ENCODE peak calls at places on chromosomes 16 and 17, in four cellular contexts. One of them, this sample, is unnamed.

GRCh38 chr16:2686912-2687507 is 4.7 kb downstream of the KCTD5 start:
- DNase-seq in A549: no peak
- DNase-seq in GM12878: peak
- DNase-seq in K562: peak
- DNase-seq in this sample: no peak

GRCh38 chr17:57130708-57131461 is 45.8 kb downstream of the AKAP1 start:
- DNase-seq in A549: peak
- DNase-seq in GM12878: peak
- DNase-seq in K562: peak
- DNase-seq in this sample: peak

GRCh38 chr17:266219-266618 is 84.8 kb upstream of the DOC2B start:
- DNase-seq in A549: no peak
- DNase-seq in GM12878: no peak
- DNase-seq in K562: no peak
- DNase-seq in this sample: no peak

GRCh38 chr16:86800914-86801313 is 222.6 kb downstream of the FOXL1 start:
- DNase-seq in A549: no peak
- DNase-seq in GM12878: no peak
- DNase-seq in K562: no peak
- DNase-seq in this sample: no peak

GRCh38 chr17:18323007-18323406 is 7.9 kb downstream of the SMCR8 start:
- DNase-seq in A549: peak
- DNase-seq in GM12878: no peak
- DNase-seq in K562: no peak
- DNase-seq in this sample: no peak

GRCh38 chr17:44932096-44932495 is 15.5 kb downstream of the KIF18B start:
- DNase-seq in A549: no peak
- DNase-seq in GM12878: no peak
- DNase-seq in K562: no peak
- DNase-seq in this sample: peak

GRCh38 chr17:79834575-79835469 is 4.4 kb downstream of the CBX4 start:
- DNase-seq in A549: peak
- DNase-seq in GM12878: no peak
- DNase-seq in K562: peak
- DNase-seq in this sample: peak

GRCh38 chr17:57328109-57328882 is 72.0 kb downstream of the MSI2 start:
- DNase-seq in A549: no peak
- DNase-seq in GM12878: no peak
- DNase-seq in K562: no peak
- DNase-seq in this sample: no peak

GRCh38 chr17:68257924-68258323 is 10.1 kb downstream of the AMZ2 start:
- DNase-seq in A549: no peak
- DNase-seq in GM12878: no peak
- DNase-seq in K562: no peak
- DNase-seq in this sample: no peak

GRCh38 chr17:73090396-73091202 is 1.9 kb downstream of the SLC39A11 start:
- DNase-seq in A549: no peak
- DNase-seq in GM12878: no peak
- DNase-seq in K562: no peak
- DNase-seq in this sample: no peak

GRCh38 chr17:73091410-73091769 is 1.1 kb downstream of the SLC39A11 start:
- DNase-seq in A549: no peak
- DNase-seq in GM12878: no peak
- DNase-seq in K562: no peak
- DNase-seq in this sample: no peak

GRCh38 chr17:73093286-73093685 is 798 bp upstream of the SLC39A11 start:
- DNase-seq in A549: no peak
- DNase-seq in GM12878: no peak
- DNase-seq in K562: no peak
- DNase-seq in this sample: no peak

GRCh38 chr17:73091770-73092517 is 544 bp downstream of the SLC39A11 start:
- DNase-seq in A549: peak
- DNase-seq in GM12878: no peak
- DNase-seq in K562: peak
- DNase-seq in this sample: no peak

GRCh38 chr17:73092518-73093135 is at the start of gene SLC39A11:
- DNase-seq in A549: peak
- DNase-seq in GM12878: peak
- DNase-seq in K562: peak
- DNase-seq in this sample: peak
- TF ChIP-seq EP300 in A549: no peak
- TF ChIP-seq EP300 in GM12878: no peak
- TF ChIP-seq EP300 in K562: no peak
- TF ChIP-seq EP300 in this sample: no peak

DNA sequence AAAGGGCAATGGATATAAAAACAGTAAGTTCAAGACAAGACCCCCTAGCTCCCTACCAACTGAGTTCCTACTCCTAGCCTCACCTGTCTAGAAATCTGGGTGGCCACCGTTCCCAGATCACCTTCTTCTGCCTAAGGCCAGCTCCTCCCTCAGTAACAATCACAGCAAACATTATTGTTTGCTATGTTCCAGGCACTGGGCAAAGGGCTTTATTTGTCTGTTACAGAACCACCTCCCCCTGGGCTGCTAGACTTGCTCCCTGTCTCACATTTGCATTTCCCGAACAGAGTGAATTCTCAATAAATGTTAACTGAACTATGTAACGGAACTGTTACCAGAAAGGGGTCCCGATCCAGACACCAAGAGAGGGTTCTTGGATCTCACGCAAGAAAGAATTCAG is 6.8 kb downstream of the LRRC3C start:
- DNase-seq in A549: no peak
- DNase-seq in GM12878: no peak
- DNase-seq in K562: no peak
- DNase-seq in this sample: no peak
- TF ChIP-seq RCOR1 in A549: no peak
- TF ChIP-seq RCOR1 in GM12878: no peak
- TF ChIP-seq RCOR1 in K562: no peak
- TF ChIP-seq RCOR1 in this sample: no peak

GRCh38 chr16:23682181-23682580 is 3.5 kb downstream of the PLK1 start:
- DNase-seq in A549: no peak
- DNase-seq in GM12878: no peak
- DNase-seq in K562: no peak
- DNase-seq in this sample: no peak

GRCh38 chr16:23679274-23679985 is 741 bp downstream of the PLK1 start:
- DNase-seq in A549: peak
- DNase-seq in GM12878: no peak
- DNase-seq in K562: peak
- DNase-seq in this sample: peak

GRCh38 chr16:23679986-23680336 is 1.3 kb downstream of the PLK1 start:
- DNase-seq in A549: no peak
- DNase-seq in GM12878: no peak
- DNase-seq in K562: no peak
- DNase-seq in this sample: no peak

GRCh38 chr16:23676924-23677480 is 1.7 kb upstream of the PLK1 start:
- DNase-seq in A549: no peak
- DNase-seq in GM12878: no peak
- DNase-seq in K562: no peak
- DNase-seq in this sample: no peak

DNA sequence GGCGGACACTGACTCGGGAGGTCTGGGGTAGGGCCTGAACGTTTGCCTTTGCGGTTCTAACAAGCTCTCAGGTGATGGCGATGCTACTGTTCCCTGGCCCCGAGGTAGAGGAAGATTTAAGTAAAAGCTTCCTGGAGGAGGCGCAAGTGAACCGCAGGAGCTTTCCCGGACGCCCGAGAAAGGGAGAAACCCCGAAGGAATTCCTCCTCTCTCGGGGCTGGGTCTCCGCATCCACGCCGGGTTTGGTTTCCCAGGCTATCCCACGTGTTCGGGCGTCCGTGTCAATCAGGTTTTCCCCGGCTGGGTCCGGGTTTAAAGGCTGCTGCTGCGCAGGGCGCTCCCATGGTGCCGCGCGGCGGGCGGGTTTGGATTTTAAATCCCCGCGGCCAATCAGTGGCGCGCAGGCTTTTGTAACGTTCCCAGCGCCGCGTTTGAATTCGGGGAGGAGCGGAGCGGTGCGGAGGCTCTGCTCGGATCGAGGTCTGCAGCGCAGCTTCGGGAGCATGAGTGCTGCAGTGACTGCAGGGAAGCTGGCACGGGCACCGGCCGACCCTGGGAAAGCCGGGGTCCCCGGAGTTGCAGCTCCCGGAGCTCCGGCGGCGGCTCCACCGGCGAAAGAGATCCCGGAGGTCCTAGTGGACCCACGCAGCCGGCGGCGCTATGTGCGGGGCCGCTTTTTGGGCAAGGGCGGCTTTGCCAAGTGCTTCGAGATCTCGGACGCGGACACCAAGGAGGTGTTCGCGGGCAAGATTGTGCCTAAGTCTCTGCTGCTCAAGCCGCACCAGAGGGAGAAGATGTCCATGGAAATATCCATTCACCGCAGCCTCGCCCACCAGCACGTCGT is at the start of gene PLK1:
- DNase-seq in A549: peak
- DNase-seq in GM12878: peak
- DNase-seq in K562: peak
- DNase-seq in this sample: peak
- TF ChIP-seq EP300 in A549: no peak
- TF ChIP-seq EP300 in GM12878: no peak
- TF ChIP-seq EP300 in K562: no peak
- TF ChIP-seq EP300 in this sample: no peak

GRCh38 chr17:62888148-62888547 is 77.9 kb upstream of the TANC2 start:
- DNase-seq in A549: no peak
- DNase-seq in GM12878: no peak
- DNase-seq in K562: no peak
- DNase-seq in this sample: no peak

GRCh38 chr17:62892069-62892675 is 73.9 kb upstream of the TANC2 start:
- DNase-seq in A549: no peak
- DNase-seq in GM12878: no peak
- DNase-seq in K562: no peak
- DNase-seq in this sample: no peak

GRCh38 chr17:62891659-62892058 is 74.4 kb upstream of the TANC2 start:
- DNase-seq in A549: no peak
- DNase-seq in GM12878: no peak
- DNase-seq in K562: no peak
- DNase-seq in this sample: no peak

GRCh38 chr17:62882878-62883277 is 74.8 kb upstream of the MARCHF10 start:
- DNase-seq in A549: peak
- DNase-seq in GM12878: no peak
- DNase-seq in K562: no peak
- DNase-seq in this sample: no peak

GRCh38 chr17:62887437-62887836 is 78.6 kb upstream of the TANC2 start:
- DNase-seq in A549: no peak
- DNase-seq in GM12878: no peak
- DNase-seq in K562: no peak
- DNase-seq in this sample: no peak
- TF ChIP-seq RCOR1 in A549: no peak
- TF ChIP-seq RCOR1 in GM12878: no peak
- TF ChIP-seq RCOR1 in K562: no peak
- TF ChIP-seq RCOR1 in this sample: no peak

DNA sequence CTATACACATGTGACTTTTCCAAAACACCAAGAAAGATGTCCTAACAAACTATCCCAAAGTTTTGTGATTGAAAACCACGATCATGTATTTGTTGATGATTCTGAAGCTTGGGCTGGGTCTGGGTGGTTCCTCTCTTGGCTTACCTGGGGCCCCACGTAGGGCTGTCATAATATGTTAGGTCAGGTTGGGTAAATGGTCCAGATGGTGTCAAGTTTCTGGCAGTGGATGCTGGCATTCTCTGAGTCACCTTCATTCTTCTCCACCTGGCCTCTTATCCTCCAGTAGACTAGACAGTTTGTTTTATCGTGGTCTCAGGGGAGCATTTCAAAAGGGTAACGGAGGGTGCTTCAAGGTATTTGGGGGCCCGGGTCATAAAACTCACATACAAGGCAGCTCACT is 39.4 kb downstream of the SYCE1L start:
- DNase-seq in A549: no peak
- DNase-seq in GM12878: no peak
- DNase-seq in K562: no peak
- DNase-seq in this sample: no peak
- TF ChIP-seq EP300 in A549: no peak
- TF ChIP-seq EP300 in GM12878: no peak
- TF ChIP-seq EP300 in K562: no peak
- TF ChIP-seq EP300 in this sample: no peak

This sample was measured in SK-N-SH.